ENCODE peak calls at places on chromosomes 1 and 21, in six cellular contexts. V is GM23248; A is CD8-positive, alpha-beta T cell; H is heart right ventricle; E is IMR-90; Y is CD4-positive, CD25-positive, alpha-beta regulatory T cell. T is an unnamed sample. For H3K9me3 and H3K27me3, the result is how much of the 10 kb centered on the place peaks cover.

GRCh38 chr1:204103121-204103741 is 30.3 kb downstream of the SOX13 start:
- DNase-seq in V (peak), A (no peak), H (no peak), E (peak), Y (no peak), T (no peak)

GRCh38 chr1:68116643-68117235 is 66.3 kb upstream of the DIRAS3 start:
- DNase-seq in V (peak), A (peak), H (peak), E (peak), Y (peak), T (peak)

GRCh38 chr1:47999097-47999496 is 1.9 kb upstream of the TRABD2B start:
- DNase-seq in V (no peak), A (no peak), H (no peak), E (no peak), Y (no peak), T (no peak)

GRCh38 chr1:43292151-43292550 is 6.8 kb upstream of the C1orf210 start:
- DNase-seq in V (no peak), A (no peak), H (no peak), E (no peak), Y (no peak), T (no peak)

GRCh38 chr1:27296773-27297214 is 25.2 kb upstream of the TMEM222 start:
- DNase-seq in V (peak), A (peak), H (peak), E (peak), Y (peak), T (peak)

GRCh38 chr1:31551206-31551605 is 25.1 kb upstream of the TINAGL1 start:
- DNase-seq in V (no peak), A (no peak), H (no peak), E (no peak), Y (no peak), T (no peak)

GRCh38 chr1:153968000-153968363 is 280 bp downstream of the CREB3L4 start:
- DNase-seq in V (peak), A (no peak), H (no peak), E (no peak), Y (no peak), T (no peak)

GRCh38 chr1:78048446-78048845 is 2.7 kb downstream of the GIPC2 start:
- DNase-seq in V (no peak), A (no peak), H (no peak), E (no peak), Y (no peak), T (no peak)

GRCh38 chr1:30257742-30258380 is 465.5 kb downstream of the MATN1 start:
- DNase-seq in V (no peak), A (no peak), H (no peak), E (no peak), Y (no peak), T (no peak)

GRCh38 chr21:9774347-9774746 is 747.0 kb upstream of the TPTE start:
- DNase-seq in V (no peak), A (no peak), H (no peak), E (no peak), Y (no peak), T (no peak)
- H3K9me3 ChIP-seq in V (under half), A (under half), H (under half), E (under half), Y (under half), T (under half)

DNA sequence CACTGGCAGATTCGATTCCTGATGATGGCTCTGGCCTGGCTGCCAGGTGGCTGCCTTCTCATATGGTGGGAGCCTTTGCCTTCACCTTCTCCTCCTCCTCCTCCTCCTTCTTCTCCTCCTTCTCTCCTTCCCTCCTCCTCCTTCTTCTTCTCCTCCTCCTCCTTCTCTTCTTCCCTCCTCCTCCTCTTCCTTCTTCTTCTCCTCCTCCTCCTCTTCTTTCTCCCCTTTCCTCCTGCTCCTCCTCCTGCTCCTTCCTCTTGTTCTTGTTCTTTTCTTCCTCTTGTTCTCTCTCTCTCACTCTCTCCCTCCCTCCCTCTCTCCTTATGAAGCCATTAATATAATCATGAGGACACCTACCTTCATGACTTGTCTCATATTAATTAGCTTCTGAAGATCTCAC is 278.7 kb downstream of the CAMTA1 start:
- DNase-seq in V (no peak), A (no peak), H (no peak), E (no peak), Y (no peak), T (no peak)
- H3K27me3 ChIP-seq in V (under half), A (under half), H (under half), E (under half), Y (under half), T (under half)

GRCh38 chr1:168324745-168325425 is 44.2 kb downstream of the TBX19 start:
- DNase-seq in V (no peak), A (no peak), H (no peak), E (no peak), Y (no peak), T (no peak)

GRCh38 chr1:168319691-168320090 is 39.0 kb downstream of the TBX19 start:
- DNase-seq in V (no peak), A (no peak), H (no peak), E (no peak), Y (no peak), T (no peak)

GRCh38 chr1:168320149-168320548 is 39.5 kb downstream of the TBX19 start:
- DNase-seq in V (no peak), A (no peak), H (no peak), E (no peak), Y (no peak), T (no peak)

GRCh38 chr1:168320805-168321577 is 40.3 kb downstream of the TBX19 start:
- DNase-seq in V (peak), A (no peak), H (peak), E (peak), Y (no peak), T (no peak)

GRCh38 chr1:168321945-168322344 is 41.3 kb downstream of the TBX19 start:
- DNase-seq in V (peak), A (no peak), H (no peak), E (peak), Y (no peak), T (no peak)
- H3K9me3 ChIP-seq in V (under half), A (under half), H (under half), E (under half), Y (under half), T (under half)

GRCh38 chr21:41781047-41781405 is 14.2 kb upstream of the RIPK4 start:
- DNase-seq in V (no peak), A (no peak), H (no peak), E (no peak), Y (no peak), T (no peak)
- H3K27me3 ChIP-seq in V (under half), A (under half), H (half or more), E (under half), Y (under half), T (under half)

GRCh38 chr1:176989023-176989422 is 175.5 kb downstream of the ASTN1 start:
- DNase-seq in V (peak), A (no peak), H (no peak), E (no peak), Y (no peak), T (no peak)

GRCh38 chr1:176989754-176990153 is 174.8 kb downstream of the ASTN1 start:
- DNase-seq in V (no peak), A (no peak), H (peak), E (no peak), Y (no peak), T (no peak)

GRCh38 chr1:176983786-176984185 is 180.7 kb downstream of the ASTN1 start:
- DNase-seq in V (no peak), A (no peak), H (no peak), E (no peak), Y (no peak), T (no peak)

GRCh38 chr1:176987016-176987415 is 177.5 kb downstream of the ASTN1 start:
- DNase-seq in V (peak), A (no peak), H (no peak), E (peak), Y (no peak), T (no peak)
- H3K9me3 ChIP-seq in V (under half), A (under half), H (under half), E (under half), Y (under half), T (under half)

DNA sequence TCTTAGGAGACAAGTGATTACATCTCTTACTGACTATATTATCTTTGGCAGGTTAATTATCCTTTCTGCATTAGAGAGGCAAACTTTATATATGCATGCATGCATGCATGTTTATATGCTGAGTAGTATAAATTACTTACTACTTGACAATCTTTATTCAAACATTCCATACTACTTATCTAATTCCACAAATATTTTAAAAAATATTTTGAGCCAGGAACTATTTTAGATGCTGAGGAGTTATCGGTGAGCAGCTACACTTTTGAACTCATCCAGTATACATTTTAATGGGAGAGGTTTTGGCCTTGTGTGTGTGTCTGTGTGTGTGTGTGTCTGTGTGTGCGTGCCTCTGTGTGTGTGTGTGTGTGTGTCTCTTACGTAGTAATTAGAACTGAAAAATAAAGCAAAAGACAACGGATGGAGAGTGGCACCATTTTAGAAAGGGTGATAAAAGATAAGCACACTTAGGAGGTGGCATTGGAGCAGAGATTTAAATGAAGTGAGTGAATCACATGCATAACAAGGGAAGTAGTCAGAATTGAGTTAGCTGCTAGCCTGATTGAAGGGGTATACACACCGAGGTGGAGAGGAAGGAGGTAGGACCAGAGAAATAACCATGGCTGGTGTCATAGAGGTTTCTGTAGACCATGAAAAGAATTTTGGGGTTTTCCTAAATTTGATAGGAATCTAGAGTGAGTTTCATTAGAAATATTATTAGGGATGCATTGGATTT is 1488.4 kb downstream of the MRPL39 start:
- DNase-seq in V (no peak), A (no peak), H (no peak), E (peak), Y (no peak), T (no peak)
- H3K27me3 ChIP-seq in V (under half), A (under half), H (under half), E (under half), Y (under half), T (under half)

DNA sequence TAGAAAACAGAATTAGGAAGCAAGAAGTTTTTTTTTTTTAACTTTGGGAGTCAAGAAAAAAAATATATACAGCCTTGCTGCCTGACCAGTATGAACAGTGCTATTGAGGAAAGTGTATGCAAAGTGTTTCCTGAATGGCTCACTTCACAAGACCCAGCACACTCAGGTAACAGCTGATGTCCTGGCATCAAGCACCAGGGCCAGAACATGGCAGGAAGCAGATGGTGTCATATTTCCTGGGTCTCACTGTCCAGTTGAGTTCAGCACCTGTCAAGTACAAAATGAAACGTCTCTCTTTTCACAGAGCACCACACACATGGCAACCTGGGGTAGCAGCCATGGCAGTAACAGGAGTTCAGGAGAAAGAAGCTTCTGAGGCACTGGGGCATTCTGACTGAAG is 372.3 kb downstream of the TTLL7 start:
- DNase-seq in V (no peak), A (no peak), H (no peak), E (no peak), Y (no peak), T (no peak)
- H3K9me3 ChIP-seq in V (under half), A (under half), H (under half), E (under half), Y (under half), T (under half)

GRCh38 chr1:11655263-11656079 is 794 bp downstream of the FBXO44 start:
- DNase-seq in V (no peak), A (no peak), H (no peak), E (no peak), Y (no peak), T (no peak)
- H3K27me3 ChIP-seq in V (under half), A (under half), H (under half), E (under half), Y (under half), T (under half)

DNA sequence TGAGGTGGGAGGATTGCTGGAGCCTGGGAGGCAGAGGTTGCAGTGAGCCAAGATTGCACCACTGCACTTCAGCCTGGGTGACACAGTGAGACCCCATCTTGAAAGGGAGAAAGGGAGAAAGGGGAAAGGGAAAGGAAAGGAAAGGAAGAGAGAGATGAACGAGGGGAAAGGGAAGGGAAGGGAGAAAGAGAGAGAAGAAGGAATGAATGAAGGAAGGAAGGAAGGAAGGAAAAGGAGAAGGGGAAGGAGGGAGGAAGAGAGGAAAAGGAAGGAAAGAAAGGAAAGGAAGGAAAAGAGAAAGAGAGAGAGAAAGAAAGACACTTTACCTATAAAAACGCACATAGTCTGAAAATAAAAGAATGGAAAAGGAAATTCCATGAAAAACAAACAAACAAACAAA is 18.0 kb downstream of the ZNF695 start:
- DNase-seq in V (no peak), A (no peak), H (no peak), E (no peak), Y (no peak), T (no peak)
- H3K9me3 ChIP-seq in V (under half), A (under half), H (under half), E (under half), Y (half or more), T (under half)

GRCh38 chr1:7525664-7526063 is 245.4 kb upstream of the VAMP3 start:
- DNase-seq in V (no peak), A (no peak), H (no peak), E (no peak), Y (no peak), T (no peak)
- H3K27me3 ChIP-seq in V (under half), A (under half), H (under half), E (under half), Y (under half), T (under half)

T was measured in naive thymus-derived CD4-positive, alpha-beta T cell.